ENCODE peak calls at places on chromosome 16, in six cellular contexts. F is H54, X is left kidney, B is mesenteric fat pad, R is occipital lobe, I is thoracic aorta. D is an unnamed sample.

GRCh38 chr16:84686702-84687298 is 13.0 kb upstream of the USP10 start:
- DNase-seq in I (no peak), B (peak; percentile 47), X (no peak), R (no peak), F (no peak), D (no peak)

GRCh38 chr16:85574672-85575475 is 38.2 kb upstream of the GSE1 start:
- DNase-seq in R (no peak), X (peak; percentile 60), F (no peak), B (no peak), I (no peak), D (no peak)

GRCh38 chr16:84989791-84990620 is 21.3 kb downstream of the ZDHHC7 start:
- DNase-seq in I (no peak), B (no peak), X (peak; percentile 51), F (no peak), R (no peak), D (no peak)

GRCh38 chr16:17723735-17724134 is 253.0 kb upstream of the XYLT1 start:
- DNase-seq in B (no peak), I (no peak), R (no peak), X (no peak), F (no peak), D (no peak)

GRCh38 chr16:85651822-85652430 is 36.8 kb downstream of the GINS2 start:
- DNase-seq in X (peak; percentile 63), B (no peak), F (no peak), I (no peak), R (no peak), D (no peak)

GRCh38 chr16:21264226-21265036 is 13.7 kb downstream of the CRYM start:
- DNase-seq in R (no peak), F (no peak), B (no peak), I (no peak), X (peak; percentile 83), D (no peak)

GRCh38 chr16:1134776-1135458 is 18.0 kb upstream of the CACNA1H start:
- DNase-seq in B (no peak), X (no peak), R (no peak), F (no peak), I (no peak), D (no peak)

GRCh38 chr16:727291-727977 is 528 bp downstream of the HAGHL start:
- DNase-seq in B (no peak), R (no peak), I (no peak), F (no peak), X (peak; percentile 33), D (no peak)

GRCh38 chr16:81625544-81626152 is 153.4 kb upstream of the PLCG2 start:
- DNase-seq in X (no peak), B (no peak), F (peak; percentile 80), R (peak; percentile 18), I (no peak), D (no peak)

D was measured in NCI-H187.